ENCODE peak calls at places on chromosomes 16 and 17, in ten cellular contexts. D is cardiac muscle cell; M is WERI-Rb-1; V is fibroblast of lung; Q is fibroblast of pulmonary artery; H is coronary artery; Y is omental fat pad; C is tibial nerve; X is cardiac fibroblast; J is activated CD8-positive, alpha-beta T cell treated with anti-CD3 and anti-CD28 coated beads for 36 hours. F is an unnamed sample.

GRCh38 chr16:86455116-86455515 is 55.2 kb upstream of the FOXF1 start:
- DNase-seq in D (peak), M (no peak), V (peak), Q (peak), H (no peak), Y (no peak), C (no peak), X (peak), J (no peak), F (peak)

GRCh38 chr16:85906349-85906748 is 7.4 kb downstream of the IRF8 start:
- DNase-seq in D (no peak), M (no peak), V (no peak), Q (no peak), H (no peak), Y (no peak), C (no peak), X (no peak), J (no peak), F (no peak)

GRCh38 chr17:72510454-72511016 is 389.7 kb downstream of the SOX9 start:
- DNase-seq in D (peak), M (no peak), V (peak), Q (no peak), H (no peak), Y (no peak), C (no peak), X (peak), J (no peak), F (peak)

GRCh38 chr17:32944248-32945020 is 16.5 kb downstream of the TMEM98 start:
- DNase-seq in D (no peak), M (no peak), V (no peak), Q (no peak), H (no peak), Y (no peak), C (no peak), X (no peak), J (no peak), F (no peak)

GRCh38 chr17:57349533-57350227 is 93.4 kb downstream of the MSI2 start:
- DNase-seq in D (no peak), M (no peak), V (no peak), Q (no peak), H (no peak), Y (no peak), C (no peak), X (no peak), J (no peak), F (peak)

GRCh38 chr16:3458278-3458851 is 14.9 kb downstream of the NAA60 start:
- DNase-seq in D (peak), M (no peak), V (peak), Q (peak), H (no peak), Y (no peak), C (no peak), X (peak), J (peak), F (peak)

GRCh38 chr16:1991135-1991551 is 1.4 kb downstream of the SYNGR3 start:
- DNase-seq in D (no peak), M (no peak), V (no peak), Q (no peak), H (no peak), Y (no peak), C (no peak), X (no peak), J (peak), F (no peak)

GRCh38 chr17:48530887-48531272 is at the start of gene HOXB1:
- DNase-seq in D (no peak), M (no peak), V (no peak), Q (no peak), H (no peak), Y (no peak), C (no peak), X (no peak), J (no peak), F (no peak)

GRCh38 chr16:82187829-82188228 is 17.8 kb upstream of the MPHOSPH6 start:
- DNase-seq in D (no peak), M (no peak), V (no peak), Q (peak), H (no peak), Y (no peak), C (no peak), X (no peak), J (peak), F (no peak)

GRCh38 chr16:87196229-87196628 is 121.0 kb downstream of the C16orf95 start:
- DNase-seq in D (no peak), M (no peak), V (no peak), Q (no peak), H (no peak), Y (no peak), C (no peak), X (no peak), J (no peak), F (no peak)

GRCh38 chr17:50289268-50289667 is 15.0 kb downstream of the TMEM92 start:
- DNase-seq in D (peak), M (no peak), V (peak), Q (peak), H (no peak), Y (no peak), C (no peak), X (peak), J (no peak), F (peak)

GRCh38 chr17:81033535-81034167 is 1.3 kb upstream of the BAIAP2 start:
- DNase-seq in D (no peak), M (no peak), V (no peak), Q (no peak), H (no peak), Y (no peak), C (no peak), X (no peak), J (no peak), F (no peak)

GRCh38 chr17:45345246-45345553 is 28.4 kb upstream of the MAP3K14 start:
- DNase-seq in D (no peak), M (no peak), V (no peak), Q (no peak), H (peak), Y (no peak), C (no peak), X (no peak), J (no peak), F (no peak)

GRCh38 chr16:10168258-10168657 is 14.0 kb downstream of the GRIN2A start:
- DNase-seq in D (no peak), M (no peak), V (no peak), Q (no peak), H (no peak), Y (no peak), C (no peak), X (no peak), J (no peak), F (peak)

GRCh38 chr17:4908301-4908700 is 5.4 kb upstream of the CHRNE start:
- DNase-seq in D (no peak), M (no peak), V (no peak), Q (no peak), H (no peak), Y (no peak), C (no peak), X (peak), J (peak), F (no peak)

GRCh38 chr16:10922328-10923145 is 19.7 kb downstream of the DEXI start:
- DNase-seq in D (peak), M (no peak), V (peak), Q (no peak), H (no peak), Y (peak), C (peak), X (peak), J (no peak), F (no peak)

GRCh38 chr17:34199932-34200534 is 55.1 kb upstream of the CCL2 start:
- DNase-seq in D (peak), M (peak), V (peak), Q (peak), H (peak), Y (peak), C (peak), X (peak), J (peak), F (peak)

GRCh38 chr16:88764913-88765349 is 20.1 kb downstream of the PIEZO1 start:
- DNase-seq in D (no peak), M (no peak), V (no peak), Q (no peak), H (no peak), Y (no peak), C (no peak), X (no peak), J (no peak), F (no peak)

GRCh38 chr17:54900457-54901229 is at the start of gene TOM1L1:
- DNase-seq in D (peak), M (peak), V (peak), Q (peak), H (peak), Y (no peak), C (no peak), X (peak), J (peak), F (peak)

GRCh38 chr17:7440823-7441174 is 1.5 kb downstream of the FGF11 start:
- DNase-seq in D (peak), M (peak), V (no peak), Q (no peak), H (no peak), Y (no peak), C (no peak), X (peak), J (peak), F (no peak)

GRCh38 chr16:19304670-19305240 is 19.2 kb downstream of the CLEC19A start:
- DNase-seq in D (no peak), M (no peak), V (no peak), Q (no peak), H (no peak), Y (no peak), C (no peak), X (no peak), J (no peak), F (no peak)

GRCh38 chr17:15510361-15510760 is 42.9 kb upstream of the CDRT4 start:
- DNase-seq in D (peak), M (no peak), V (peak), Q (peak), H (no peak), Y (no peak), C (no peak), X (peak), J (no peak), F (peak)

GRCh38 chr17:70473049-70473448 is 303.7 kb downstream of the KCNJ2 start:
- DNase-seq in D (no peak), M (no peak), V (no peak), Q (no peak), H (no peak), Y (no peak), C (no peak), X (no peak), J (no peak), F (no peak)

GRCh38 chr17:56185905-56186783 is 32.9 kb downstream of the ANKFN1 start:
- DNase-seq in D (peak), M (no peak), V (peak), Q (peak), H (no peak), Y (no peak), C (no peak), X (peak), J (no peak), F (peak)

GRCh38 chr17:76085731-76086366 is 6.9 kb downstream of the ZACN start:
- DNase-seq in D (no peak), M (no peak), V (no peak), Q (no peak), H (no peak), Y (no peak), C (no peak), X (no peak), J (no peak), F (no peak)

GRCh38 chr16:2762711-2763110 is 10.3 kb downstream of the SRRM2 start:
- DNase-seq in D (no peak), M (no peak), V (no peak), Q (no peak), H (no peak), Y (no peak), C (no peak), X (no peak), J (no peak), F (no peak)

GRCh38 chr17:40866838-40867237 is at the start of gene KRT12:
- DNase-seq in D (no peak), M (no peak), V (no peak), Q (no peak), H (no peak), Y (no peak), C (no peak), X (no peak), J (no peak), F (no peak)

GRCh38 chr17:37745801-37746426 is 1.1 kb upstream of the HNF1B start:
- DNase-seq in D (no peak), M (no peak), V (no peak), Q (no peak), H (no peak), Y (no peak), C (no peak), X (no peak), J (no peak), F (no peak)

GRCh38 chr16:86926695-86927094 is 348.3 kb downstream of the FOXL1 start:
- DNase-seq in D (no peak), M (no peak), V (no peak), Q (no peak), H (no peak), Y (no peak), C (no peak), X (no peak), J (no peak), F (no peak)

GRCh38 chr17:75561927-75562603 is 25.5 kb upstream of the MYO15B start:
- DNase-seq in D (peak), M (no peak), V (no peak), Q (no peak), H (no peak), Y (no peak), C (no peak), X (peak), J (no peak), F (peak)

GRCh38 chr17:71180801-71181385 is 939.9 kb upstream of the SOX9 start:
- DNase-seq in D (peak), M (no peak), V (peak), Q (peak), H (no peak), Y (no peak), C (no peak), X (peak), J (no peak), F (peak)

GRCh38 chr17:49013311-49014205 is 16.4 kb downstream of the IGF2BP1 start:
- DNase-seq in D (peak), M (no peak), V (peak), Q (no peak), H (no peak), Y (no peak), C (no peak), X (peak), J (no peak), F (no peak)

GRCh38 chr16:11621920-11622651 is 35.4 kb upstream of the LITAF start:
- DNase-seq in D (no peak), M (no peak), V (peak), Q (no peak), H (no peak), Y (no peak), C (no peak), X (no peak), J (peak), F (no peak)

GRCh38 chr17:5741810-5742209 is 157.5 kb upstream of the NLRP1 start:
- DNase-seq in D (no peak), M (no peak), V (no peak), Q (no peak), H (no peak), Y (no peak), C (no peak), X (no peak), J (no peak), F (no peak)

GRCh38 chr16:58018803-58019202 is 6.8 kb upstream of the MMP15 start:
- DNase-seq in D (no peak), M (peak), V (no peak), Q (no peak), H (no peak), Y (no peak), C (no peak), X (no peak), J (no peak), F (no peak)
- TF ChIP-seq CTCF in D (no peak), M (peak), V (no peak), Q (no peak), H (no peak), Y (no peak), C (no peak), X (no peak), J (no peak), F (no peak)

GRCh38 chr16:70662991-70663523 is 16.7 kb downstream of the IL34 start:
- DNase-seq in D (no peak), M (no peak), V (no peak), Q (no peak), H (no peak), Y (no peak), C (no peak), X (no peak), J (no peak), F (no peak)

GRCh38 chr16:70664325-70665112 is 18.2 kb downstream of the IL34 start:
- DNase-seq in D (no peak), M (no peak), V (no peak), Q (no peak), H (no peak), Y (no peak), C (no peak), X (no peak), J (no peak), F (no peak)

GRCh38 chr16:70665113-70665694 is 18.8 kb downstream of the IL34 start:
- DNase-seq in D (no peak), M (peak), V (no peak), Q (no peak), H (no peak), Y (no peak), C (no peak), X (no peak), J (no peak), F (no peak)

GRCh38 chr16:70663524-70664324 is 17.4 kb downstream of the IL34 start:
- DNase-seq in D (no peak), M (no peak), V (no peak), Q (no peak), H (no peak), Y (no peak), C (no peak), X (no peak), J (no peak), F (no peak)

DNA sequence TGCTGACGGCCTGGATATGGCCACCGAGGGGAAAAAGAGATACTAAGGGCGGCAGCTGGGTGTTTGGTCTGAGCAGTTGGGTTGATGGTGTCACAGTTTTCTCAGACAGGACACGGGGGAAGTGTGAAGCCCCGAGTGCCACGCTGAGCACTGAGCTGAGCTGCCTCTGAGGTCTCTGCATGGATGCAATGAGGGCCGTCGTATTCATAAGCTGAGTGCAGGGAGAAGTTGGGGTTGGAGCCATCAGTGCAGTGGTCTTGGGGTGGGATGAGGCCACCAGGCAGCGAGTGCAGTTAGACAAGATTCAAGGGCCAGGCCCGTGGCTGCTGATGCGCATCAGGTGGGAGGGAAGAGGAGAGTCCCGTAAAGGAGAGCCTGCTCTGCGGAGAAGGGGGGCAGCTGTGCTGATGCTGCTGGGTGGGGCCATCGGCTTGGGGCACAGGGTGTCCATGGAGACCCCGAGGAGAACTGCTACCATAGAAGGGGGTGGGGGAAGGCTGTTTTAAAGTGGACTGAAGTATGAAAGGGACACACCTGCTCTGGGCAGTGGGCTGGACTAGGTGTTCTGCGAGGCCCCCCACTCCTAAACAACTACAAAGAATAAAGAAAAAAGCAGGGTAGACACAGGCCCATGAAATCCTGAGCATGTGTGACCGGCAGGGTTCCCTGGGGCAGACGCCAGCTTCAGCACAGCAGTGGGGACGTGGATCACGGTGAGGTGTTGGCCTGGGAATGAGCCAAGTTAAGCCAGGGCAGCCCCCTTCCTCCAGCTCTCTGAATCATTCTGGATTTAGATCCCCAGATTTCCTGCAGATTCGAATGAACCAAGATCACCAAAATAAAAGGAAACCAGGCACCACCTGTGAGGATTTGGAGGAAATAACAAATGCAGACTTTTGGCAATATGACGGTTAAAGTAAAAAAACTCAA is 19.7 kb downstream of the IL34 start:
- DNase-seq in D (no peak), M (no peak), V (no peak), Q (no peak), H (no peak), Y (no peak), C (no peak), X (no peak), J (no peak), F (no peak)
- TF ChIP-seq CTCF in D (no peak), M (no peak), V (no peak), Q (no peak), H (no peak), Y (no peak), C (no peak), X (no peak), J (no peak), F (no peak)

DNA sequence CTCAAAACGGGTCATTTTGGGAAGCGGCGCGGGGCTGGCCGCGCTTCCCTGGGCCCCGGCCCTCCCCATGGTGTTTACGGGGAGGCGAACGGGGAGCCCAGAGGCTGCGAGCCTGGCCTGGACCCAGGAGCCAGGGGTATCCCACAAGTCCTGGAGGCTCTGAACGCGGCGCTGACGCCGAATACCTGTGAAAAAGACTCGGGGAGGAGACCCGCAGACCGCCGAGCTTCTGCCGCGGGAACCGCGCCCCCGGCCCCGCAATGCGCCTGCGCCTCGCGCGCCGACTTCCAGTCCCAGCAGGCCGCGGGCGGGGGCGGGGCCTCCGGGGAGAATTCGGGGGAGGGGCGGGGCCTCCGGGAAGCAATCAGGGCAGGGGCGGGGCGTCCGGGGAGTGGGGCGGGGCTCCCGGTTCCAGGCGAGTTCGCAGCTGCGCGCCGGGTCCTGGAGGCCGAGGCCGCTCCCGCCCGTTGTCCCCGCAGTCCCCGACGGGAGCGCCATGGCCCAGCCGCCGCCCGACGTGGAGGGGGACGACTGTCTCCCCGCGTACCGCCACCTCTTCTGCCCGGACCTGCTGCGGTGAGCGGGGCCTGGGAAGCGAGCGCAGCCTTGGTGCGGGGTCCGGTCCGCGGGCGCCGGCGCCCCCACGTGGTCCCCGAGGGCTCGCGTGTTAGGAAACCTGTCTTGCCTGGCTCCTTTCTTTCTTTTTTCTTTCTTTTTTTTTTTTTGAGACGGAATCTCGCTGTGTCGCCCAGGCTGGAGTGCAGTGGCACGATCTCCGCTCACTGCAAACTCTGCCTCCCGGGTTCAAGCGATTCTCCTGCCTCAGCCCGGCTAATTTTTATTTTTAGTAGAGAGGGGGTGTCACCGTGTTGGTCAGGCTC is at the start of gene DECR2:
- DNase-seq in D (peak), M (peak), V (peak), Q (peak), H (peak), Y (peak), C (peak), X (peak), J (peak), F (peak)
- TF ChIP-seq CTCF in D (peak), M (peak), V (peak), Q (peak), H (no peak), Y (no peak), C (peak), X (no peak), J (peak), F (peak)

DNA sequence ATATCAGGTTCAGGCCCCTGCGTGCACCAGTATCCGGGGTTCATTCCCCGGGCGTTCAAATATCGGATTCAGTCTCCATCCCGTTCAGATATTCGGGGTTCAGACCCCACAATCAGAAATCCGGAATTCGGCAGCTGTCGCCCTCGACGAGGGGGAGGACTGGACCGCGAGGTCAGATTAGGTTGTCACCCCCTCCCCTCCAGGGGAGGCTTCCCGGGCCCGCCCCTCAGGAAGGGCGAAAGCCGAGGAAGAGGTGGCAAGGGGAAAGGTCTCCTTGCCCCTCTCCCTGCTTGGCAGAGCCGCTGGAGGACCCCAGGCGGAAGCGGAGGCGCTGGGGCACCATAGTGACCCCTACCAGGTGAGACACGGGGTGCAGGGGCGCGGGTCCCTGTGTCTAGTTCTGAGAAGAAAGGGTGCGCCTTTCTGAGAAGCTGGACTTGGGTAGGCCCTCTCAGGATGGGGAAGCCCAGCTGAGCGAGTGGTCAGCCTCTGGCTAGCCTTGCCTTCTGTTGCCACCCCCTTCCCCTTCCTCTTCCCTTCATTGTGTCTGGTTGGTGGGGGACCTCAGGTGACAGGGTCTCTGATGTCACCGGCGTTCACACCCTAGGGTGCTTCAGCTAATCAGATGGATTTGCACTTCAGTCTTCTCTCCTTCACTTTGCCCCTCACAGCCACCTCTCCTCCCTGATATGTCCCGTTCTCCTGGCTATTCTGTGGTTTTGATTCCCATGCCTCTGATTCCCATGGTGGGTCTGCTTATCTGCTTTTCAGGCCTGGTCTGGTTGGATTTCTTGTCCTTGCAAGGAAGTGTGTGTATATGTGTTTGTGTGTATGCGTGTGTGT is 844 bp downstream of the TAOK2 start:
- DNase-seq in D (peak), M (no peak), V (no peak), Q (peak), H (peak), Y (no peak), C (no peak), X (peak), J (peak), F (peak)
- TF ChIP-seq CTCF in D (no peak), M (no peak), V (no peak), Q (no peak), H (no peak), Y (no peak), C (no peak), X (no peak), J (no peak), F (no peak)